ENCODE peak calls at places on chromosomes 11 and 22, in nine cellular contexts. U is hypothalamus; E is activated CD4-positive, alpha-beta T cell treated with anti-CD3 and anti-CD28 coated beads for 36 hours; N is GM03348; M is posterior cingulate gyrus; R is dorsolateral prefrontal cortex; O is T-helper 9 cell; H is EL; S is activated T-cell treated with anti-CD3 and anti-CD28 coated beads, Interleukin-2, amount 50 U/mL, for 4 hours. Z is an unnamed sample.

GRCh38 chr11:1603629-1604028 is 4.6 kb downstream of the KRTAP5-3 start:
- DNase-seq in R (no peak), M (no peak), S (no peak), O (no peak), H (no peak), U (no peak), E (no peak), N (no peak), Z (no peak)

GRCh38 chr22:39925273-39925672 is 24.4 kb downstream of the GRAP2 start:
- DNase-seq in E (no peak), H (no peak), S (no peak), U (no peak), R (peak), M (peak), N (no peak), O (no peak), Z (no peak)

GRCh38 chr22:22657712-22658111 is 13.3 kb downstream of the GGTLC2 start:
- DNase-seq in E (no peak), U (no peak), M (no peak), R (no peak), S (no peak), N (no peak), H (no peak), O (no peak), Z (no peak)

GRCh38 chr11:126991596-126991995 is 9.0 kb downstream of the KIRREL3 start:
- DNase-seq in O (no peak), E (no peak), H (peak), R (no peak), U (no peak), S (no peak), N (peak), M (no peak), Z (no peak)

GRCh38 chr11:119928047-119928446 is 199.0 kb upstream of the NECTIN1 start:
- DNase-seq in E (no peak), N (no peak), M (no peak), H (no peak), O (no peak), U (no peak), R (no peak), S (no peak), Z (no peak)

GRCh38 chr11:133339495-133340140 is 192.7 kb downstream of the OPCML start:
- DNase-seq in H (no peak), M (no peak), S (no peak), U (no peak), R (no peak), O (no peak), E (no peak), N (no peak), Z (no peak)

GRCh38 chr11:70243912-70244652 is 26.4 kb upstream of the PPFIA1 start:
- DNase-seq in R (no peak), N (peak), M (no peak), O (no peak), S (no peak), U (no peak), H (peak), E (no peak), Z (no peak)

GRCh38 chr22:22591348-22592299 is 32.6 kb upstream of the PRAME start:
- DNase-seq in S (no peak), E (no peak), H (no peak), R (no peak), U (no peak), M (peak), N (no peak), O (no peak), Z (no peak)

GRCh38 chr22:49658902-49659280 is 168.8 kb downstream of the BRD1 start:
- DNase-seq in U (no peak), S (no peak), O (no peak), M (peak), H (no peak), E (no peak), N (no peak), R (no peak), Z (peak)

GRCh38 chr11:63518548-63518947 is 12.7 kb downstream of the LGALS12 start:
- DNase-seq in H (peak), N (no peak), E (no peak), S (no peak), U (no peak), M (no peak), O (no peak), R (no peak), Z (no peak)

GRCh38 chr11:88689548-88690240 is 352.2 kb upstream of the CTSC start:
- DNase-seq in R (no peak), N (no peak), S (no peak), U (no peak), O (no peak), M (no peak), E (peak), H (no peak), Z (no peak)

GRCh38 chr11:48087974-48088681 is 107.8 kb downstream of the PTPRJ start:
- DNase-seq in H (no peak), N (no peak), M (no peak), R (peak), S (no peak), E (no peak), O (no peak), U (no peak), Z (no peak)

GRCh38 chr11:117222991-117223740 is 8.7 kb downstream of the PCSK7 start:
- DNase-seq in E (no peak), S (no peak), U (no peak), M (peak), R (no peak), N (no peak), O (no peak), H (no peak), Z (no peak)

GRCh38 chr11:31967404-31967950 is 123.4 kb upstream of the RCN1 start:
- DNase-seq in O (no peak), E (no peak), R (no peak), H (no peak), N (no peak), M (peak), U (no peak), S (no peak), Z (no peak)

GRCh38 chr11:67071420-67072284 is 15.0 kb downstream of the RHOD start:
- DNase-seq in S (peak), N (peak), H (peak), M (peak), R (peak), U (peak), E (peak), O (peak), Z (no peak)

GRCh38 chr11:112115389-112115788 is 28.7 kb downstream of the SDHD start:
- DNase-seq in U (no peak), R (no peak), N (no peak), E (no peak), S (no peak), H (no peak), M (no peak), O (no peak), Z (no peak)

GRCh38 chr22:27378343-27378800 is 423.2 kb downstream of the MN1 start:
- DNase-seq in R (no peak), S (no peak), U (no peak), E (no peak), M (no peak), H (no peak), N (no peak), O (no peak), Z (peak)

GRCh38 chr11:110356769-110357671 is 60.6 kb upstream of the RDX start:
- DNase-seq in R (no peak), U (no peak), H (peak), E (no peak), O (no peak), S (no peak), M (no peak), N (peak), Z (no peak)

GRCh38 chr22:45462034-45462655 is 40.5 kb upstream of the FBLN1 start:
- DNase-seq in E (no peak), U (no peak), O (no peak), H (no peak), S (no peak), M (peak), R (no peak), N (no peak), Z (no peak)

GRCh38 chr22:42279425-42280020 is 9.1 kb upstream of the TCF20 start:
- DNase-seq in U (no peak), S (no peak), M (no peak), E (no peak), N (no peak), H (no peak), R (no peak), O (no peak), Z (no peak)

GRCh38 chr22:22786301-22787115 is 101.1 kb upstream of the IGLL5 start:
- DNase-seq in R (no peak), M (no peak), S (no peak), O (no peak), H (no peak), E (no peak), N (no peak), U (no peak), Z (no peak)

GRCh38 chr11:122163420-122163819 is 47.4 kb upstream of the BLID start:
- DNase-seq in H (peak), N (peak), S (no peak), O (no peak), R (no peak), M (no peak), E (no peak), U (no peak), Z (no peak)

GRCh38 chr22:49532831-49533802 is 294.6 kb downstream of the BRD1 start:
- DNase-seq in N (no peak), H (no peak), E (no peak), U (no peak), O (no peak), M (peak), R (no peak), S (no peak), Z (no peak)

GRCh38 chr11:61011239-61011870 is 39.9 kb downstream of the CD6 start:
- DNase-seq in H (no peak), E (no peak), O (no peak), R (no peak), U (no peak), M (no peak), N (no peak), S (no peak), Z (no peak)

GRCh38 chr22:46023558-46023981 is 46.6 kb upstream of the WNT7B start:
- DNase-seq in U (no peak), N (no peak), O (no peak), S (no peak), M (peak), H (peak), E (peak), R (no peak), Z (no peak)

GRCh38 chr22:36197601-36198146 is 3.9 kb downstream of the APOL4 start:
- DNase-seq in H (no peak), O (no peak), M (no peak), E (peak), N (no peak), R (no peak), S (no peak), U (no peak), Z (no peak)

GRCh38 chr11:110196241-110196754 is 100.1 kb downstream of the RDX start:
- DNase-seq in O (no peak), H (peak), E (no peak), S (no peak), N (peak), U (no peak), R (no peak), M (no peak), Z (no peak)

GRCh38 chr22:31206896-31207687 is 5.0 kb upstream of the LIMK2 start:
- DNase-seq in U (no peak), H (no peak), R (peak), N (no peak), O (no peak), M (no peak), E (peak), S (no peak), Z (no peak)

GRCh38 chr11:28903716-28904115 is 795.5 kb downstream of the METTL15 start:
- DNase-seq in H (no peak), U (no peak), R (no peak), N (no peak), S (no peak), M (no peak), E (no peak), O (no peak), Z (no peak)

GRCh38 chr11:16412525-16413194 is 56.3 kb upstream of the SOX6 start:
- DNase-seq in O (no peak), E (no peak), M (no peak), U (no peak), R (no peak), S (no peak), N (no peak), H (no peak), Z (no peak)

GRCh38 chr11:64150481-64151239 is 15.3 kb downstream of the MACROD1 start:
- DNase-seq in S (no peak), H (no peak), R (peak), O (no peak), N (no peak), E (no peak), U (peak), M (no peak), Z (no peak)

GRCh38 chr11:134038897-134039470 is 29.9 kb upstream of the JAM3 start:
- DNase-seq in N (no peak), H (no peak), R (no peak), U (no peak), S (no peak), O (no peak), M (peak), E (no peak), Z (no peak)

GRCh38 chr11:3989251-3989650 is 105.3 kb upstream of the RRM1 start:
- DNase-seq in U (peak), N (no peak), O (no peak), S (no peak), R (peak), H (peak), E (no peak), M (peak), Z (no peak)

GRCh38 chr11:7020183-7020917 is at the start of the genes NLRP14 and ZNF214:
- DNase-seq in S (no peak), O (no peak), N (peak), R (peak), U (peak), H (peak), M (peak), E (peak), Z (peak)